ENCODE peak calls at places on chromosomes 13 and 19, in six cellular contexts. Z is left cardiac atrium, F is mesendoderm, G is RWPE2, B is adrenal gland, U is ELF-1. K is an unnamed sample.

GRCh38 chr13:27018230-27018875 is 153.3 kb downstream of the USP12 start:
- DNase-seq in Z (no peak), F (no peak), G (no peak), B (no peak), U (no peak), K (no peak)

GRCh38 chr13:98184796-98185195 is 7.7 kb upstream of the RNF113B start:
- DNase-seq in Z (no peak), F (no peak), G (no peak), B (no peak), U (no peak), K (no peak)

GRCh38 chr13:38866649-38867048 is 124.0 kb downstream of the STOML3 start:
- DNase-seq in Z (no peak), F (no peak), G (no peak), B (no peak), U (no peak), K (no peak)

GRCh38 chr13:102846261-102847015 is 606 bp downstream of the ERCC5 start:
- DNase-seq in Z (peak; percentile 50), F (peak; percentile 29), G (no peak), B (peak; percentile 50), U (peak; percentile 11), K (no peak)

GRCh38 chr13:40673061-40673397 is 6.6 kb upstream of the FOXO1 start:
- DNase-seq in Z (no peak), F (no peak), G (no peak), B (no peak), U (no peak), K (no peak)

GRCh38 chr13:76879211-76879875 is 6.9 kb downstream of the KCTD12 start:
- DNase-seq in Z (peak; percentile 82), F (no peak), G (no peak), B (peak; percentile 78), U (no peak), K (no peak)

GRCh38 chr13:102028198-102028597 is 373.6 kb downstream of the FGF14 start:
- DNase-seq in Z (no peak), F (no peak), G (no peak), B (no peak), U (no peak), K (no peak)

GRCh38 chr19:6674868-6675305 is 4.9 kb upstream of the TNFSF14 start:
- DNase-seq in Z (peak; percentile 54), F (peak; percentile 80), G (no peak), B (peak; percentile 85), U (peak; percentile 68), K (peak; percentile 90)

GRCh38 chr13:74131206-74131605 is 3.0 kb downstream of the KLF12 start:
- DNase-seq in Z (no peak), F (no peak), G (no peak), B (no peak), U (no peak), K (no peak)

GRCh38 chr13:27927444-27928352 is 7.9 kb downstream of the PDX1 start:
- DNase-seq in Z (no peak), F (no peak), G (no peak), B (no peak), U (peak; percentile 28), K (peak; percentile 51)

GRCh38 chr13:39130298-39130697 is 92.0 kb downstream of the NHLRC3 start:
- DNase-seq in Z (no peak), F (no peak), G (no peak), B (no peak), U (no peak), K (no peak)

GRCh38 chr19:18262917-18263316 is 11.3 kb downstream of the IQCN start:
- DNase-seq in Z (peak; percentile 18), F (no peak), G (no peak), B (no peak), U (no peak), K (no peak)

GRCh38 chr13:109821038-109821545 is 34.7 kb upstream of the IRS2 start:
- DNase-seq in Z (no peak), F (no peak), G (no peak), B (no peak), U (peak; percentile 8), K (no peak)

GRCh38 chr19:3276341-3276799 is 51.9 kb downstream of the CELF5 start:
- DNase-seq in Z (no peak), F (no peak), G (peak; percentile 83), B (peak; percentile 22), U (peak; percentile 83), K (peak; percentile 97)

GRCh38 chr19:49506575-49507105 is 5.8 kb upstream of the FCGRT start:
- DNase-seq in Z (peak; percentile 46), F (peak; percentile 90), G (no peak), B (peak; percentile 55), U (peak; percentile 95), K (peak; percentile 91)

GRCh38 chr13:40464349-40464748 is 202.1 kb downstream of the FOXO1 start:
- DNase-seq in Z (no peak), F (no peak), G (no peak), B (no peak), U (no peak), K (no peak)

GRCh38 chr13:95723428-95723827 is 46.5 kb downstream of the DNAJC3 start:
- DNase-seq in Z (no peak), F (no peak), G (no peak), B (no peak), U (no peak), K (no peak)

GRCh38 chr19:32691291-32691951 is at the start of gene NUDT19:
- DNase-seq in Z (peak; percentile 89), F (no peak), G (peak; percentile 88), B (peak; percentile 93), U (peak; percentile 70), K (peak; percentile 88)

GRCh38 chr19:46480409-46480808 is 9.0 kb upstream of the PNMA8A start:
- DNase-seq in Z (no peak), F (no peak), G (no peak), B (no peak), U (peak; percentile 50), K (peak; percentile 81)

GRCh38 chr13:30845297-30846214 is 60.5 kb upstream of the MEDAG start:
- DNase-seq in Z (no peak), F (no peak), G (no peak), B (no peak), U (no peak), K (peak; percentile 60)

GRCh38 chr13:109587689-109588088 is 198.7 kb downstream of the IRS2 start:
- DNase-seq in Z (no peak), F (no peak), G (no peak), B (no peak), U (no peak), K (no peak)

GRCh38 chr19:39403331-39404312 is 3.0 kb upstream of the ZFP36 start:
- DNase-seq in Z (peak; percentile 99), F (peak; percentile 96), G (peak; percentile 98), B (peak; percentile 99), U (peak; percentile 84), K (peak; percentile 96)

GRCh38 chr19:4277051-4277700 is 1.9 kb upstream of the SHD start:
- DNase-seq in Z (peak; percentile 33), F (no peak), G (no peak), B (no peak), U (peak; percentile 41), K (no peak)

GRCh38 chr19:44356383-44357111 is at the start of gene ZNF112:
- DNase-seq in Z (peak; percentile 89), F (peak; percentile 97), G (peak; percentile 94), B (peak; percentile 93), U (peak; percentile 96), K (peak; percentile 96)

GRCh38 chr13:61276401-61276800 is 139.2 kb downstream of the PCDH20 start:
- DNase-seq in Z (no peak), F (no peak), G (no peak), B (no peak), U (no peak), K (no peak)

GRCh38 chr19:53092723-53093122 is 10.5 kb downstream of the ZNF160 start:
- DNase-seq in Z (no peak), F (no peak), G (no peak), B (no peak), U (no peak), K (no peak)

GRCh38 chr13:25064396-25064795 is 31.5 kb upstream of the PABPC3 start:
- DNase-seq in Z (no peak), F (no peak), G (no peak), B (no peak), U (no peak), K (no peak)

K was measured in islet precursor cell.